ENCODE peak calls at places on chromosomes 16 and 17, in seven cellular contexts. V is Daoy; R is pancreas; Y is cardiac muscle cell; M is T-helper 1 cell; J is activated CD8-positive, alpha-beta memory T cell treated with anti-CD3 and anti-CD28 coated beads, Interleukin-2, amount 10 ng/mL, durations not matched to agents 7 days and 5 days; O is effector memory CD4-positive, alpha-beta T cell. L is an unnamed sample.

GRCh38 chr16:2036200-2036966 is 9.7 kb downstream of the NHERF2 start:
- DNase-seq in V (no peak), R (peak; percentile 29), Y (no peak), M (no peak), J (no peak), O (no peak), L (no peak)

GRCh38 chr17:47277921-47278320 is 24.3 kb downstream of the ITGB3 start:
- DNase-seq in V (no peak), R (no peak), Y (no peak), M (no peak), J (no peak), O (no peak), L (no peak)

GRCh38 chr17:58541249-58541648 is 26.8 kb upstream of the MTMR4 start:
- DNase-seq in V (no peak), R (no peak), Y (no peak), M (no peak), J (no peak), O (no peak), L (no peak)

GRCh38 chr16:52743702-52744101 is 196.8 kb upstream of the TOX3 start:
- DNase-seq in V (no peak), R (no peak), Y (no peak), M (no peak), J (no peak), O (no peak), L (no peak)

GRCh38 chr16:11651796-11652195 is 16.5 kb upstream of the SNN start:
- DNase-seq in V (no peak), R (no peak), Y (no peak), M (no peak), J (no peak), O (no peak), L (no peak)

GRCh38 chr17:1783834-1784611 is 22.2 kb downstream of the SERPINF1 start:
- DNase-seq in V (peak; percentile 79), R (no peak), Y (peak; percentile 57), M (no peak), J (no peak), O (no peak), L (no peak)

GRCh38 chr16:65318138-65318537 is 196.3 kb upstream of the CDH11 start:
- DNase-seq in V (no peak), R (no peak), Y (no peak), M (no peak), J (no peak), O (no peak), L (no peak)

GRCh38 chr16:2230376-2230775 is 5.9 kb upstream of the DNASE1L2 start:
- DNase-seq in V (no peak), R (no peak), Y (no peak), M (no peak), J (no peak), O (no peak), L (no peak)

GRCh38 chr17:44921122-44921882 is 6.0 kb upstream of the GFAP start:
- DNase-seq in V (no peak), R (no peak), Y (peak; percentile 27), M (no peak), J (no peak), O (no peak), L (peak; percentile 73)

L was measured in mesenteric fat pad.